ENCODE peak calls at places on chromosomes 4 and X, in five cellular contexts. One of them, this sample, is unnamed.
A peak's percentile ranks its signal among the peaks of the same experiment; 100 is the strongest.

GRCh38 chr4:147289181-147289580 is 191.7 kb upstream of the EDNRA start:
- DNase-seq in dorsolateral prefrontal cortex: no peak
- DNase-seq in fibroblast of pulmonary artery: peak; percentile 11
- DNase-seq in BE2C: no peak
- DNase-seq in fibroblast of lung: no peak
- DNase-seq in this sample: no peak

GRCh38 chr4:73998040-73999011 is at the start of gene CXCL5:
- DNase-seq in dorsolateral prefrontal cortex: peak; percentile 58
- DNase-seq in fibroblast of pulmonary artery: peak; percentile 81
- DNase-seq in BE2C: no peak
- DNase-seq in fibroblast of lung: peak; percentile 53
- DNase-seq in this sample: peak; percentile 57

GRCh38 chrX:112851806-112852205 is 11.2 kb upstream of the AMOT start:
- DNase-seq in dorsolateral prefrontal cortex: no peak
- DNase-seq in fibroblast of pulmonary artery: peak; percentile 40
- DNase-seq in BE2C: no peak
- DNase-seq in fibroblast of lung: peak; percentile 70
- DNase-seq in this sample: peak; percentile 13

GRCh38 chr4:95087657-95088455 is 330.1 kb downstream of the BMPR1B start:
- DNase-seq in dorsolateral prefrontal cortex: no peak
- DNase-seq in fibroblast of pulmonary artery: peak; percentile 44
- DNase-seq in BE2C: peak; percentile 56
- DNase-seq in fibroblast of lung: peak; percentile 54
- DNase-seq in this sample: no peak

GRCh38 chr4:94766856-94767255 is 9.1 kb downstream of the BMPR1B start:
- DNase-seq in dorsolateral prefrontal cortex: no peak
- DNase-seq in fibroblast of pulmonary artery: no peak
- DNase-seq in BE2C: peak; percentile 33
- DNase-seq in fibroblast of lung: peak; percentile 80
- DNase-seq in this sample: peak; percentile 52

GRCh38 chrX:49037883-49038475 is 5.2 kb downstream of the TFE3 start:
- DNase-seq in dorsolateral prefrontal cortex: no peak
- DNase-seq in fibroblast of pulmonary artery: peak; percentile 55
- DNase-seq in BE2C: no peak
- DNase-seq in fibroblast of lung: peak; percentile 45
- DNase-seq in this sample: peak; percentile 18

GRCh38 chrX:118901991-118902390 is 72.4 kb upstream of the LONRF3 start:
- DNase-seq in dorsolateral prefrontal cortex: no peak
- DNase-seq in fibroblast of pulmonary artery: no peak
- DNase-seq in BE2C: no peak
- DNase-seq in fibroblast of lung: no peak
- DNase-seq in this sample: no peak

GRCh38 chrX:46573896-46574336 is 351 bp downstream of the CHST7 start:
- DNase-seq in dorsolateral prefrontal cortex: peak; percentile 52
- DNase-seq in fibroblast of pulmonary artery: peak; percentile 59
- DNase-seq in BE2C: peak; percentile 47
- DNase-seq in fibroblast of lung: peak; percentile 65
- DNase-seq in this sample: peak; percentile 56

GRCh38 chrX:17964871-17965270 is 103.8 kb upstream of the RAI2 start:
- DNase-seq in dorsolateral prefrontal cortex: no peak
- DNase-seq in fibroblast of pulmonary artery: no peak
- DNase-seq in BE2C: no peak
- DNase-seq in fibroblast of lung: no peak
- DNase-seq in this sample: no peak

GRCh38 chrX:16870861-16871584 is 861 bp upstream of the RBBP7 start:
- DNase-seq in dorsolateral prefrontal cortex: peak; percentile 47
- DNase-seq in fibroblast of pulmonary artery: peak; percentile 29
- DNase-seq in BE2C: peak; percentile 18
- DNase-seq in fibroblast of lung: peak; percentile 12
- DNase-seq in this sample: no peak

GRCh38 chr4:74431113-74431826 is 13.7 kb upstream of the AREG start:
- DNase-seq in dorsolateral prefrontal cortex: no peak
- DNase-seq in fibroblast of pulmonary artery: peak; percentile 96
- DNase-seq in BE2C: no peak
- DNase-seq in fibroblast of lung: no peak
- DNase-seq in this sample: peak; percentile 77

GRCh38 chr4:53100801-53101581 is 238.9 kb downstream of the RASL11B start:
- DNase-seq in dorsolateral prefrontal cortex: no peak
- DNase-seq in fibroblast of pulmonary artery: peak; percentile 80
- DNase-seq in BE2C: no peak
- DNase-seq in fibroblast of lung: peak; percentile 94
- DNase-seq in this sample: peak; percentile 79

GRCh38 chr4:149531861-149532260 is 283.8 kb downstream of the IQCM start:
- DNase-seq in dorsolateral prefrontal cortex: no peak
- DNase-seq in fibroblast of pulmonary artery: peak; percentile 15
- DNase-seq in BE2C: no peak
- DNase-seq in fibroblast of lung: peak; percentile 55
- DNase-seq in this sample: peak; percentile 33

GRCh38 chr4:3830774-3831528 is 64.8 kb downstream of the ADRA2C start:
- DNase-seq in dorsolateral prefrontal cortex: no peak
- DNase-seq in fibroblast of pulmonary artery: no peak
- DNase-seq in BE2C: no peak
- DNase-seq in fibroblast of lung: no peak
- DNase-seq in this sample: no peak

GRCh38 chr4:184824081-184824775 is 1.5 kb downstream of the ACSL1 start:
- DNase-seq in dorsolateral prefrontal cortex: no peak
- DNase-seq in fibroblast of pulmonary artery: no peak
- DNase-seq in BE2C: no peak
- DNase-seq in fibroblast of lung: no peak
- DNase-seq in this sample: no peak

GRCh38 chr4:184826315-184827266 is 823 bp upstream of the ACSL1 start:
- DNase-seq in dorsolateral prefrontal cortex: peak; percentile 56
- DNase-seq in fibroblast of pulmonary artery: no peak
- DNase-seq in BE2C: no peak
- DNase-seq in fibroblast of lung: peak; percentile 26
- DNase-seq in this sample: no peak

GRCh38 chr4:184822356-184822755 is 3.4 kb downstream of the ACSL1 start:
- DNase-seq in dorsolateral prefrontal cortex: no peak
- DNase-seq in fibroblast of pulmonary artery: no peak
- DNase-seq in BE2C: no peak
- DNase-seq in fibroblast of lung: no peak
- DNase-seq in this sample: no peak

GRCh38 chr4:184824776-184825393 is 883 bp downstream of the ACSL1 start:
- DNase-seq in dorsolateral prefrontal cortex: no peak
- DNase-seq in fibroblast of pulmonary artery: no peak
- DNase-seq in BE2C: no peak
- DNase-seq in fibroblast of lung: no peak
- DNase-seq in this sample: peak; percentile 16

GRCh38 chr4:184825394-184826314 is at the start of gene ACSL1:
- DNase-seq in dorsolateral prefrontal cortex: peak; percentile 91
- DNase-seq in fibroblast of pulmonary artery: peak; percentile 69
- DNase-seq in BE2C: peak; percentile 85
- DNase-seq in fibroblast of lung: peak; percentile 63
- DNase-seq in this sample: peak; percentile 65
- TF ChIP-seq CTCF in dorsolateral prefrontal cortex: no peak
- TF ChIP-seq CTCF in fibroblast of pulmonary artery: no peak
- TF ChIP-seq CTCF in BE2C: no peak
- TF ChIP-seq CTCF in fibroblast of lung: no peak
- TF ChIP-seq CTCF in this sample: no peak

GRCh38 chr4:152369203-152369902 is 166.5 kb downstream of the FBXW7 start:
- DNase-seq in dorsolateral prefrontal cortex: no peak
- DNase-seq in fibroblast of pulmonary artery: no peak
- DNase-seq in BE2C: no peak
- DNase-seq in fibroblast of lung: no peak
- DNase-seq in this sample: no peak
- H3K4me3 ChIP-seq in dorsolateral prefrontal cortex: no peak overlapping the region
- H3K4me3 ChIP-seq in fibroblast of pulmonary artery: no peak overlapping the region
- H3K4me3 ChIP-seq in BE2C: no peak overlapping the region
- H3K4me3 ChIP-seq in fibroblast of lung: no peak overlapping the region
- H3K4me3 ChIP-seq in this sample: no peak overlapping the region

GRCh38 chr4:64911846-64912245 is 502.6 kb upstream of the TECRL start:
- DNase-seq in dorsolateral prefrontal cortex: no peak
- DNase-seq in fibroblast of pulmonary artery: no peak
- DNase-seq in BE2C: no peak
- DNase-seq in fibroblast of lung: no peak
- DNase-seq in this sample: no peak
- TF ChIP-seq CTCF in dorsolateral prefrontal cortex: no peak
- TF ChIP-seq CTCF in fibroblast of pulmonary artery: no peak
- TF ChIP-seq CTCF in BE2C: peak; percentile 15
- TF ChIP-seq CTCF in fibroblast of lung: no peak
- TF ChIP-seq CTCF in this sample: no peak

DNA sequence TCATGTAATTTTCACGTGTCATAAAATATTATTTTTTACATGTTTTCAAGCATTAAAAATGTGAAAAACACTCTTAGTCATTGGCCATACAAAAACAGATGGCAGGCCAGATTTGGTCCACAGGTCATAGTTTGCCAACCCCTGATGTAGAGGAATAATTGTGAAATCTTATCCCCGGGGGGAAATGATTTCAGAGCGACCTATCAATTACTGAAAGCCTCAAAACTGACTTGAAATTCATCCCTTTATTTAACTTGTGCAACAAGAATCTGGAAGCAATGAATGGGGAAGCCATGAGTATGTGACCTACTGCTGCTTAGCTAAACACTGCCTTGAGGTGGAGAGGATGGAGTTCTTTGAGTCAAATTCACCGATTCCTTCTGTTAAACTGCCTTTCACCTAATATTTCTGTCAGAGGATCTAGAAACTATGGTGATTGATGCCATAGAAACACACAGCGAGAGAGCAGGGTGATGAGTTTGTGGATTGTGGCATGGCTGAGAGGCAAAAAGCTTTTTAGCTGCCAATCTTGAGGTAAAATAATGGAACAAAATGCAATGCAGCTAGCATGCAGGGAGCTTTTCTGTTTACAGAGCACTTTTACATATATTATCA is 30.3 kb upstream of the BRS3 start:
- DNase-seq in dorsolateral prefrontal cortex: no peak
- DNase-seq in fibroblast of pulmonary artery: no peak
- DNase-seq in BE2C: no peak
- DNase-seq in fibroblast of lung: no peak
- DNase-seq in this sample: no peak
- H3K4me3 ChIP-seq in dorsolateral prefrontal cortex: no peak overlapping the region
- H3K4me3 ChIP-seq in fibroblast of pulmonary artery: no peak overlapping the region
- H3K4me3 ChIP-seq in BE2C: no peak overlapping the region
- H3K4me3 ChIP-seq in fibroblast of lung: no peak overlapping the region
- H3K4me3 ChIP-seq in this sample: no peak overlapping the region

DNA sequence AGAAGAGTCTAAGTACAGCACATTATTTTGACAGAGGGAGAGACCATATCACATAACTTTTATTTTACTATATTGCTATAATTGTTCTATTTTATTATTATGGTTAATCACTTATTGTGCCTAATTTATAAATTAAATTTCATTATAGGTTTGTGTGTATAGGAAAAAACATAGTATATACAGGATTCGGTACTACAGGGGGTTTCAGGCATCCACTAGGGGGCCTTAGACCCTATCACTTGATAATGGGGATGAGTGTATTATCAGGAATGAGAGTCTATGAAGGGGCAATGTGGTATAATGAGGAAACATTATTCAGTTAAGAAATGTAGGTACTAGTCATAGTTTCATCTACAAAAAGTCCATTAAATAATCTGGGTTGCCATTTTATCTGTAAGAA is 833.1 kb downstream of the C4orf33 start:
- DNase-seq in dorsolateral prefrontal cortex: no peak
- DNase-seq in fibroblast of pulmonary artery: no peak
- DNase-seq in BE2C: peak; percentile 51
- DNase-seq in fibroblast of lung: no peak
- DNase-seq in this sample: no peak
- TF ChIP-seq CTCF in dorsolateral prefrontal cortex: no peak
- TF ChIP-seq CTCF in fibroblast of pulmonary artery: no peak
- TF ChIP-seq CTCF in BE2C: peak; percentile 82
- TF ChIP-seq CTCF in fibroblast of lung: no peak
- TF ChIP-seq CTCF in this sample: peak; percentile 39